ENCODE peak calls at places on chromosomes 12 and 14, in four cellular contexts. One of them, this sample, is unnamed.

GRCh38 chr12:13499008-13499407 is 302.5 kb downstream of the EMP1 start:
- DNase-seq in A549: no peak
- DNase-seq in GM12878: no peak
- DNase-seq in K562: no peak
- DNase-seq in this sample: no peak

GRCh38 chr12:116765271-116765670 is 27.2 kb downstream of the RNFT2 start:
- DNase-seq in A549: no peak
- DNase-seq in GM12878: no peak
- DNase-seq in K562: no peak
- DNase-seq in this sample: no peak

GRCh38 chr14:68748691-68749090 is 44.2 kb downstream of the ZFP36L1 start:
- DNase-seq in A549: no peak
- DNase-seq in GM12878: no peak
- DNase-seq in K562: no peak
- DNase-seq in this sample: no peak

GRCh38 chr14:58716706-58717105 is 78.9 kb downstream of the DACT1 start:
- DNase-seq in A549: no peak
- DNase-seq in GM12878: no peak
- DNase-seq in K562: no peak
- DNase-seq in this sample: no peak

GRCh38 chr14:51119411-51120051 is 24.6 kb upstream of the TRIM9 start:
- DNase-seq in A549: no peak
- DNase-seq in GM12878: no peak
- DNase-seq in K562: no peak
- DNase-seq in this sample: no peak

GRCh38 chr14:52044791-52045522 is 23.9 kb downstream of the NID2 start:
- DNase-seq in A549: peak; percentile 20
- DNase-seq in GM12878: no peak
- DNase-seq in K562: no peak
- DNase-seq in this sample: peak; percentile 95

GRCh38 chr12:51362747-51363342 is 16.4 kb upstream of the CELA1 start:
- DNase-seq in A549: no peak
- DNase-seq in GM12878: no peak
- DNase-seq in K562: no peak
- DNase-seq in this sample: no peak

GRCh38 chr14:104519721-104520120 is 59.8 kb upstream of the C14orf180 start:
- DNase-seq in A549: no peak
- DNase-seq in GM12878: no peak
- DNase-seq in K562: no peak
- DNase-seq in this sample: no peak

GRCh38 chr12:88639361-88639760 is 59.1 kb upstream of the KITLG start:
- DNase-seq in A549: no peak
- DNase-seq in GM12878: no peak
- DNase-seq in K562: no peak
- DNase-seq in this sample: peak; percentile 72

GRCh38 chr14:64723691-64724577 is 19.7 kb downstream of the PLEKHG3 start:
- DNase-seq in A549: no peak
- DNase-seq in GM12878: no peak
- DNase-seq in K562: no peak
- DNase-seq in this sample: no peak

GRCh38 chr14:84750763-84751554 is 779.0 kb upstream of the FLRT2 start:
- DNase-seq in A549: no peak
- DNase-seq in GM12878: no peak
- DNase-seq in K562: no peak
- DNase-seq in this sample: peak; percentile 50

GRCh38 chr14:104509673-104510072 is 69.9 kb upstream of the C14orf180 start:
- DNase-seq in A549: no peak
- DNase-seq in GM12878: no peak
- DNase-seq in K562: peak; percentile 14
- DNase-seq in this sample: no peak

GRCh38 chr12:15837141-15837781 is 44.9 kb upstream of the STRAP start:
- DNase-seq in A549: no peak
- DNase-seq in GM12878: no peak
- DNase-seq in K562: no peak
- DNase-seq in this sample: peak; percentile 66

GRCh38 chr14:36579001-36579555 is 3.3 kb downstream of the NKX2-8 start:
- DNase-seq in A549: no peak
- DNase-seq in GM12878: no peak
- DNase-seq in K562: no peak
- DNase-seq in this sample: no peak

GRCh38 chr12:102962532-102962931 is 5.1 kb downstream of the ASCL1 start:
- DNase-seq in A549: no peak
- DNase-seq in GM12878: no peak
- DNase-seq in K562: no peak
- DNase-seq in this sample: no peak

GRCh38 chr12:53169644-53170043 is 10.9 kb upstream of the ZNF740 start:
- DNase-seq in A549: no peak
- DNase-seq in GM12878: no peak
- DNase-seq in K562: no peak
- DNase-seq in this sample: no peak

GRCh38 chr14:101918125-101918989 is 46.0 kb upstream of the DYNC1H1 start:
- DNase-seq in A549: no peak
- DNase-seq in GM12878: peak; percentile 8
- DNase-seq in K562: peak; percentile 30
- DNase-seq in this sample: no peak

GRCh38 chr12:93192878-93193277 is 184.8 kb upstream of the NUDT4 start:
- DNase-seq in A549: no peak
- DNase-seq in GM12878: no peak
- DNase-seq in K562: peak; percentile 19
- DNase-seq in this sample: no peak

GRCh38 chr12:124921200-124922008 is 7.0 kb upstream of the UBC start:
- DNase-seq in A549: peak; percentile 78
- DNase-seq in GM12878: peak; percentile 97
- DNase-seq in K562: peak; percentile 27
- DNase-seq in this sample: peak; percentile 66

GRCh38 chr14:72104011-72104613 is 171.9 kb downstream of the RGS6 start:
- DNase-seq in A549: peak; percentile 6
- DNase-seq in GM12878: no peak
- DNase-seq in K562: peak; percentile 52
- DNase-seq in this sample: no peak

GRCh38 chr14:36667679-36668078 is 6.0 kb downstream of the PAX9 start:
- DNase-seq in A549: no peak
- DNase-seq in GM12878: no peak
- DNase-seq in K562: no peak
- DNase-seq in this sample: no peak

GRCh38 chr14:104770851-104771272 is 17.9 kb downstream of the SIVA1 start:
- DNase-seq in A549: peak; percentile 52
- DNase-seq in GM12878: no peak
- DNase-seq in K562: no peak
- DNase-seq in this sample: no peak

GRCh38 chr12:78060186-78060585 is 229.5 kb downstream of the NAV3 start:
- DNase-seq in A549: no peak
- DNase-seq in GM12878: no peak
- DNase-seq in K562: no peak
- DNase-seq in this sample: peak; percentile 88

GRCh38 chr14:70754989-70755388 is 54.3 kb downstream of the MAP3K9 start:
- DNase-seq in A549: peak; percentile 82
- DNase-seq in GM12878: no peak
- DNase-seq in K562: no peak
- DNase-seq in this sample: no peak

GRCh38 chr12:77433799-77434198 is 368.4 kb upstream of the E2F7 start:
- DNase-seq in A549: no peak
- DNase-seq in GM12878: no peak
- DNase-seq in K562: no peak
- DNase-seq in this sample: peak; percentile 6

GRCh38 chr14:90444077-90444696 is 47.4 kb downstream of the CALM1 start:
- DNase-seq in A549: no peak
- DNase-seq in GM12878: no peak
- DNase-seq in K562: no peak
- DNase-seq in this sample: no peak

GRCh38 chr14:90446405-90446804 is 49.6 kb downstream of the CALM1 start:
- DNase-seq in A549: no peak
- DNase-seq in GM12878: no peak
- DNase-seq in K562: no peak
- DNase-seq in this sample: no peak

GRCh38 chr14:90443161-90444076 is 46.6 kb downstream of the CALM1 start:
- DNase-seq in A549: no peak
- DNase-seq in GM12878: no peak
- DNase-seq in K562: no peak
- DNase-seq in this sample: no peak

GRCh38 chr14:90447720-90448497 is 51.1 kb downstream of the CALM1 start:
- DNase-seq in A549: peak; percentile 21
- DNase-seq in GM12878: no peak
- DNase-seq in K562: peak; percentile 54
- DNase-seq in this sample: no peak

GRCh38 chr14:90445011-90445410 is 48.2 kb downstream of the CALM1 start:
- DNase-seq in A549: no peak
- DNase-seq in GM12878: no peak
- DNase-seq in K562: no peak
- DNase-seq in this sample: no peak
- TF ChIP-seq RCOR1 in A549: no peak
- TF ChIP-seq RCOR1 in GM12878: no peak
- TF ChIP-seq RCOR1 in K562: no peak
- TF ChIP-seq RCOR1 in this sample: no peak

GRCh38 chr12:48473061-48473460 is 702 bp downstream of the ANP32D start:
- DNase-seq in A549: no peak
- DNase-seq in GM12878: no peak
- DNase-seq in K562: no peak
- DNase-seq in this sample: no peak

DNA sequence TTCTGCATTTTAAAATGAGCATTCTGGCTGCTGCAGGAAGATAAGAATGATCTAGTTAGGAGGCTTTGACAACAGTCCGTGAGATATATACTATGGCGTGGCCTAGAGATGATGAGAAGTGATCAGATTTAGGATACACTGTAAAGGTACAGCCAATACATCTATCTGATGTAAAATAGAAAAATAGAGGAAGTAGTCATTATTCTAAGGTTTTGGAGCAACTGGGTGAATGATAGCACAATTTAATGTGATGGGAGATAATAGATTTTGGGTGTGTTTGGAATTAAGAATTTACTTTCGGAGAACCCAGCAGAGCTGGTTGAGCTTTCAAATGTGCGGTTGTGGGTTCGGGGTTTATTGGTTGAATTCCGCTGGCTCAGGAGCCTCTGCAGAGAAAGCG is at the start of gene ANP32D:
- DNase-seq in A549: no peak
- DNase-seq in GM12878: no peak
- DNase-seq in K562: no peak
- DNase-seq in this sample: no peak
- TF ChIP-seq RCOR1 in A549: no peak
- TF ChIP-seq RCOR1 in GM12878: no peak
- TF ChIP-seq RCOR1 in K562: no peak
- TF ChIP-seq RCOR1 in this sample: no peak

GRCh38 chr12:106984588-106985137 is 2.3 kb downstream of the MTERF2 start:
- DNase-seq in A549: no peak
- DNase-seq in GM12878: no peak
- DNase-seq in K562: no peak
- DNase-seq in this sample: no peak

GRCh38 chr12:106981781-106982180 is 5.2 kb downstream of the MTERF2 start:
- DNase-seq in A549: no peak
- DNase-seq in GM12878: no peak
- DNase-seq in K562: no peak
- DNase-seq in this sample: peak; percentile 34

GRCh38 chr12:106985479-106985878 is 1.5 kb downstream of the MTERF2 start:
- DNase-seq in A549: no peak
- DNase-seq in GM12878: no peak
- DNase-seq in K562: no peak
- DNase-seq in this sample: no peak

GRCh38 chr12:106980944-106981343 is 6.0 kb downstream of the MTERF2 start:
- DNase-seq in A549: no peak
- DNase-seq in GM12878: no peak
- DNase-seq in K562: no peak
- DNase-seq in this sample: no peak

DNA sequence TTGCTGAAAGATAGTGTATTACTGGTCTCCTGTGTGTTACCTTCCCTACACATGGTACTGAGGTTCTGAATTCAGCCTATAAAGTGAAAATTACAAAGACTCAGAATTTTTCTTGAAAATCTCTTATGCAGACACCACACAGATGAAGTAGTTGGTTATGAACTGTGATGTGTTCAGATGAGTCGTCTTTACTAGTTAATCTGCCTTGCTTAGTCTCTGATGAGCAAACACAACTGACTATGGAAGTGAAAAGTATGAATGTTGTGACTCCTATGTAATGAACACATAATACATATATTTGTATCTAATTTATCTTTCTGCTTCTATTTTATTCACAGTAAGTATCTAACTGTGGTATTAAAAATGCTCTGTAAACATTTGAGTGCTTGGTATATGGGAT is 4.7 kb downstream of the MTERF2 start:
- DNase-seq in A549: no peak
- DNase-seq in GM12878: no peak
- DNase-seq in K562: no peak
- DNase-seq in this sample: peak; percentile 34
- TF ChIP-seq RCOR1 in A549: no peak
- TF ChIP-seq RCOR1 in GM12878: no peak
- TF ChIP-seq RCOR1 in K562: no peak
- TF ChIP-seq RCOR1 in this sample: no peak

GRCh38 chr12:94717112-94717511 is 66.8 kb upstream of the TMCC3 start:
- DNase-seq in A549: no peak
- DNase-seq in GM12878: no peak
- DNase-seq in K562: no peak
- DNase-seq in this sample: no peak

GRCh38 chr12:94718114-94718513 is 67.8 kb upstream of the TMCC3 start:
- DNase-seq in A549: no peak
- DNase-seq in GM12878: no peak
- DNase-seq in K562: no peak
- DNase-seq in this sample: no peak

GRCh38 chr12:94717656-94718055 is 67.3 kb upstream of the TMCC3 start:
- DNase-seq in A549: no peak
- DNase-seq in GM12878: no peak
- DNase-seq in K562: no peak
- DNase-seq in this sample: no peak

GRCh38 chr12:94722664-94723063 is 72.3 kb upstream of the TMCC3 start:
- DNase-seq in A549: no peak
- DNase-seq in GM12878: no peak
- DNase-seq in K562: no peak
- DNase-seq in this sample: no peak

GRCh38 chr12:94721173-94721572 is 70.8 kb upstream of the TMCC3 start:
- DNase-seq in A549: no peak
- DNase-seq in GM12878: peak; percentile 75
- DNase-seq in K562: no peak
- DNase-seq in this sample: no peak
- TF ChIP-seq RCOR1 in A549: no peak
- TF ChIP-seq RCOR1 in GM12878: no peak
- TF ChIP-seq RCOR1 in K562: no peak
- TF ChIP-seq RCOR1 in this sample: no peak

DNA sequence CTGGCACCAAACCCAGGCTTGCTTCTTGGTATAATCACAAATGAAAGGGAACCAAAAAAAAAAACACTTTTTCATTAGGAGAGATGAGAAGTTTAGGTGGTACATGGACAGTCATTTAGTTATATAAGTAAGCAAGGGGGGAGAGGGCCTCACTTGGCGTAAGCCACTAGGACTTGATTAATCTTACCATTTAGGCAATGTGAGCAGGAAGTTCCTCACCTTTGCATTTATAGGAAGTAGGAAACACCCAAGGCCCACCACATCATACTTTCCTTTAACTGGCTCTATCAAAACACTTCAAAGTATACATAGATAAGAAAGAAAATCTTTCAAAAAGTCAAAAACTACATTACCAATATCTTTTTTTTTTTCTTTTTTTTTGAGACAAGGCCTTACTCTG is 6.7 kb upstream of the RPS6KA5 start:
- DNase-seq in A549: no peak
- DNase-seq in GM12878: no peak
- DNase-seq in K562: no peak
- DNase-seq in this sample: no peak
- TF ChIP-seq RCOR1 in A549: no peak
- TF ChIP-seq RCOR1 in GM12878: no peak
- TF ChIP-seq RCOR1 in K562: no peak
- TF ChIP-seq RCOR1 in this sample: no peak

This sample was measured in IMR-90.